ENCODE peak calls at places on chromosomes 12 and 14, in ten cellular contexts. Y, Q, V, N, Z, J, S, M, G and P are unnamed samples.

GRCh38 chr14:59176764-59177163 is 11.7 kb upstream of the DAAM1 start:
- DNase-seq in M (no peak), Q (no peak), S (no peak), Z (no peak), N (peak), V (no peak), J (no peak), G (no peak), Y (no peak), P (no peak)

GRCh38 chr12:32609966-32610365 is 69.1 kb upstream of the DNM1L start:
- DNase-seq in Q (no peak), V (no peak), M (no peak), G (no peak), J (no peak), N (no peak), Z (no peak), Y (no peak), S (no peak), P (no peak)

GRCh38 chr14:20848316-20848954 is 42.8 kb upstream of the RNASE3 start:
- DNase-seq in Q (no peak), V (no peak), Z (peak), M (peak), N (peak), J (no peak), Y (no peak), S (peak), G (no peak), P (no peak)

GRCh38 chr12:96501139-96501741 is 11.9 kb downstream of the CFAP54 start:
- DNase-seq in Q (no peak), S (no peak), G (no peak), V (no peak), Y (peak), N (peak), J (no peak), Z (peak), M (peak), P (peak)

GRCh38 chr12:79561401-79562132 is 129.2 kb downstream of the PAWR start:
- DNase-seq in N (no peak), M (no peak), Q (no peak), G (no peak), Y (no peak), S (no peak), V (no peak), Z (no peak), J (no peak), P (no peak)

GRCh38 chr12:20520572-20520971 is 152.2 kb downstream of the PDE3A start:
- DNase-seq in N (no peak), S (no peak), Z (no peak), M (no peak), Y (no peak), G (no peak), V (no peak), Q (no peak), J (no peak), P (no peak)

GRCh38 chr14:77105118-77105517 is 7.1 kb downstream of the CIPC start:
- DNase-seq in Q (no peak), Y (no peak), Z (no peak), V (peak), N (no peak), M (no peak), G (no peak), S (no peak), J (no peak), P (peak)

GRCh38 chr12:102349079-102349478 is 131.3 kb downstream of the IGF1 start:
- DNase-seq in Q (no peak), J (no peak), M (no peak), G (no peak), V (no peak), Z (no peak), N (no peak), Y (no peak), S (no peak), P (peak)

GRCh38 chr12:51070004-51070403 is 13.4 kb downstream of the CSRNP2 start:
- DNase-seq in Q (no peak), N (no peak), V (no peak), Y (no peak), J (no peak), M (no peak), Z (peak), S (no peak), G (no peak), P (peak)

GRCh38 chr12:1877169-1877878 is 41.1 kb downstream of the CACNA2D4 start:
- DNase-seq in Y (no peak), M (no peak), Z (no peak), G (no peak), V (no peak), N (no peak), S (no peak), Q (no peak), J (no peak), P (no peak)

GRCh38 chr12:24756479-24757024 is 192.3 kb downstream of the BCAT1 start:
- DNase-seq in Q (no peak), S (no peak), J (no peak), M (no peak), Y (no peak), N (no peak), G (no peak), V (no peak), Z (peak), P (no peak)

GRCh38 chr14:25111061-25111601 is 61.2 kb upstream of the STXBP6 start:
- DNase-seq in Z (peak), Y (no peak), G (no peak), N (peak), J (no peak), Q (no peak), V (no peak), M (peak), S (no peak), P (no peak)

GRCh38 chr12:124720019-124720686 is 143.5 kb downstream of the SCARB1 start:
- DNase-seq in Z (peak), Q (no peak), N (peak), V (no peak), M (peak), G (no peak), S (no peak), J (no peak), Y (no peak), P (no peak)

GRCh38 chr12:132282950-132283771 is 46.2 kb downstream of the GALNT9 start:
- DNase-seq in V (no peak), N (no peak), J (no peak), G (no peak), Y (no peak), Q (no peak), M (peak), Z (no peak), S (no peak), P (no peak)

GRCh38 chr12:55642275-55643068 is 5.8 kb downstream of the OR10P1 start:
- DNase-seq in S (no peak), Y (peak), Q (no peak), G (no peak), V (no peak), M (no peak), Z (no peak), N (no peak), J (no peak), P (no peak)

GRCh38 chr12:76784600-76785051 is 20.7 kb downstream of the ZDHHC17 start:
- DNase-seq in M (no peak), S (no peak), J (no peak), V (no peak), Y (no peak), N (peak), G (no peak), Z (peak), Q (no peak), P (no peak)

GRCh38 chr12:79978692-79979091 is 43.8 kb upstream of the PPP1R12A start:
- DNase-seq in Z (no peak), Q (no peak), S (no peak), Y (no peak), G (no peak), V (no peak), M (no peak), J (no peak), N (no peak), P (no peak)

GRCh38 chr14:94175403-94176146 is 1.5 kb downstream of the PPP4R4 start:
- DNase-seq in M (no peak), Y (no peak), G (no peak), N (peak), S (no peak), V (no peak), Z (no peak), Q (no peak), J (no peak), P (no peak)

GRCh38 chr12:124786065-124786964 is 77.3 kb downstream of the SCARB1 start:
- DNase-seq in M (no peak), V (peak), J (peak), Q (peak), Z (peak), S (no peak), G (peak), Y (no peak), N (no peak), P (peak)

GRCh38 chr12:46494424-46494823 is 121.9 kb upstream of the SLC38A2 start:
- DNase-seq in S (no peak), V (no peak), M (no peak), Y (no peak), Q (no peak), Z (peak), J (peak), N (peak), G (no peak), P (no peak)

GRCh38 chr12:120677765-120678473 is 9.0 kb upstream of the MLEC start:
- DNase-seq in M (no peak), Q (no peak), Z (no peak), N (peak), G (no peak), S (no peak), J (no peak), Y (no peak), V (no peak), P (peak)

GRCh38 chr12:92421701-92422100 is 276.1 kb upstream of the BTG1 start:
- DNase-seq in G (no peak), N (peak), M (no peak), S (no peak), V (no peak), Z (peak), J (no peak), Y (no peak), Q (no peak), P (no peak)

GRCh38 chr14:53338192-53338591 is 185.1 kb upstream of the DDHD1 start:
- DNase-seq in G (no peak), M (no peak), V (no peak), Z (peak), Y (no peak), Q (no peak), J (no peak), S (no peak), N (peak), P (no peak)

GRCh38 chr14:88166616-88167015 is 156.5 kb downstream of the KCNK10 start:
- DNase-seq in N (peak), J (no peak), S (no peak), Q (no peak), G (no peak), Y (no peak), Z (peak), V (no peak), M (no peak), P (no peak)

GRCh38 chr14:33676135-33676566 is 274.7 kb downstream of the EGLN3 start:
- DNase-seq in S (no peak), Q (no peak), N (peak), Y (no peak), G (no peak), Z (no peak), M (no peak), J (peak), V (peak), P (peak)

GRCh38 chr14:80584638-80585505 is 356.7 kb downstream of the CEP128 start:
- DNase-seq in G (no peak), N (no peak), Y (no peak), S (peak), V (no peak), M (no peak), Q (no peak), Z (peak), J (no peak), P (no peak)

GRCh38 chr12:58967551-58967950 is 47.2 kb upstream of the LRIG3 start:
- DNase-seq in J (no peak), Y (no peak), S (no peak), N (peak), G (no peak), M (no peak), V (no peak), Z (peak), Q (no peak), P (no peak)

GRCh38 chr14:100203962-100204834 is 34.7 kb upstream of the YY1 start:
- DNase-seq in Y (no peak), G (no peak), Z (peak), S (no peak), J (no peak), V (no peak), N (peak), M (no peak), Q (peak), P (no peak)

GRCh38 chr12:132171293-132171967 is 27.2 kb downstream of the NOC4L start:
- DNase-seq in Z (no peak), J (no peak), S (no peak), V (no peak), Q (no peak), Y (no peak), G (no peak), M (no peak), N (no peak), P (no peak)

GRCh38 chr14:77186911-77187648 is 5.5 kb downstream of the TMEM63C start:
- DNase-seq in J (peak), S (no peak), G (no peak), Q (peak), Z (peak), Y (no peak), V (no peak), N (peak), M (peak), P (no peak)

GRCh38 chr14:37668646-37669045 is 73.2 kb downstream of the TTC6 start:
- DNase-seq in S (no peak), V (no peak), Y (no peak), J (no peak), M (no peak), N (peak), Q (no peak), G (no peak), Z (peak), P (no peak)

DNA sequence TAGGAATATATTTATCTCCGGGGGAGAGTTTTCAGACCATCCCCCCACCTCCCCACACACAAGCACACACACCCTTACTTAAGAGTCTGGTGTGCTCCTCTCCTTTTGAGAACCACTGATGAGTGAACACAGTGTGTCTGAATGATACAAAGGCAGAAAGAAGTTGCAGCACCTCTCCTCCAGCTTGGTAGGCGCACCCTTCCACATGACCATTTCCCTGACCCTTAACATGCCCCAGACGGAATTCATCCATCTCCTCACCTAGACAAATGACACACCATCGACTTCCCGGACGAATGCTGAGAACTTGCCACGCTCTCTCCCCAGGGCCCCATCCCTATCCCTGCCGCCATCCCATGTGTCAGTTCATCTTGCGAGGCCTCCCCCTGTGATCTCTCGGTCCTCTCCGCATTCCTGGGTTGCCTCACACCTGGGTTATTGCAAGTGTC is 3.9 kb downstream of the TNFRSF1A start:
- DNase-seq in N (peak), Q (no peak), J (no peak), Y (peak), Z (no peak), V (no peak), G (no peak), M (no peak), S (no peak), P (no peak)
- H3K27ac ChIP-seq in N (peak), Q (peak), J (no peak), Y (peak), Z (peak), V (peak), G (peak), M (peak), S (peak), P (peak)

DNA sequence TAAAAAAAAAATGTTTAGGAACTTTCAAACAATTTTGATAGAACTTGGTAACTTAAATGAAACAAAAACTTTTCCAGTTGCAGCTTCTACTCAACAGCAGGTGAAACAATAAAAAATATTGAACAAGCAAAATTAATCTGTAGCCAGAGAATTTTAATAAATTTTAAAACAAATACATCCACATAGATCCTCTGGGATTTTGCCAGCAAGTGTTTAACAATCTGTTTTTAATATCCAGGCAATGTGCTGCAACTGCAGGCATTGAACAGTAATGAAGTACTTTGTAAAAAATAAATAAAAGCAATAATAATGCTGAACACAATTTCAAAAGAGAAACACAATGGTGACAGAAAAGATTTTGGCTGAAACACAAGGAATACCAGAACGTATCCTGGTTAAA is 263.8 kb upstream of the FAR2 start:
- DNase-seq in N (no peak), J (no peak), Z (no peak), Y (no peak), M (no peak), G (no peak), V (no peak), S (no peak), Q (no peak), P (no peak)
- H3K27ac ChIP-seq in N (no peak), J (no peak), Z (no peak), Y (no peak), M (no peak), G (no peak), V (no peak), S (no peak), Q (no peak), P (no peak)

GRCh38 chr14:69675246-69675583 is 63.8 kb downstream of the SUSD6 start:
- DNase-seq in S (no peak), M (no peak), Z (no peak), Q (no peak), Y (no peak), V (no peak), N (peak), G (no peak), J (no peak), P (no peak)
- H3K27ac ChIP-seq in S (no peak), M (no peak), Z (no peak), Q (peak), Y (no peak), V (no peak), N (no peak), G (peak), J (no peak), P (peak)

GRCh38 chr12:65934480-65935115 is 110.3 kb downstream of the HMGA2 start:
- DNase-seq in Z (no peak), N (no peak), J (no peak), Y (no peak), G (no peak), Q (no peak), V (no peak), S (no peak), M (no peak), P (no peak)

GRCh38 chr12:65937181-65937641 is 112.9 kb downstream of the HMGA2 start:
- DNase-seq in Y (no peak), G (no peak), M (no peak), V (no peak), N (peak), S (no peak), Q (no peak), Z (peak), J (no peak), P (no peak)

GRCh38 chr12:65935906-65936528 is 111.7 kb downstream of the HMGA2 start:
- DNase-seq in G (no peak), S (no peak), Z (no peak), Y (no peak), Q (no peak), M (no peak), V (no peak), J (no peak), N (no peak), P (no peak)

GRCh38 chr12:65937806-65938205 is 113.5 kb downstream of the HMGA2 start:
- DNase-seq in N (no peak), Y (no peak), Z (no peak), V (no peak), S (no peak), J (no peak), M (no peak), Q (no peak), G (no peak), P (no peak)

GRCh38 chr12:65936529-65936911 is 112.2 kb downstream of the HMGA2 start:
- DNase-seq in Q (no peak), S (no peak), Y (no peak), V (no peak), G (no peak), M (no peak), J (no peak), Z (no peak), N (no peak), P (no peak)
- H3K27ac ChIP-seq in Q (no peak), S (peak), Y (no peak), V (no peak), G (no peak), M (no peak), J (no peak), Z (no peak), N (peak), P (no peak)

GRCh38 chr14:23444314-23444713 is 8.9 kb upstream of the MYH7 start:
- DNase-seq in M (no peak), Y (no peak), S (no peak), Z (no peak), N (no peak), G (no peak), V (no peak), Q (no peak), J (no peak), P (no peak)

GRCh38 chr14:23445773-23446172 is 10.3 kb upstream of the MYH7 start:
- DNase-seq in M (no peak), Q (no peak), J (no peak), G (no peak), V (no peak), Z (no peak), Y (no peak), N (no peak), S (no peak), P (no peak)

GRCh38 chr14:23443881-23444280 is 8.4 kb upstream of the MYH7 start:
- DNase-seq in Q (no peak), S (no peak), Y (no peak), J (no peak), V (no peak), N (no peak), Z (no peak), M (no peak), G (no peak), P (no peak)

GRCh38 chr14:23447634-23448353 is 12.3 kb upstream of the MYH7 start:
- DNase-seq in N (no peak), Q (peak), G (no peak), S (no peak), M (no peak), Z (no peak), Y (no peak), J (no peak), V (no peak), P (no peak)

DNA sequence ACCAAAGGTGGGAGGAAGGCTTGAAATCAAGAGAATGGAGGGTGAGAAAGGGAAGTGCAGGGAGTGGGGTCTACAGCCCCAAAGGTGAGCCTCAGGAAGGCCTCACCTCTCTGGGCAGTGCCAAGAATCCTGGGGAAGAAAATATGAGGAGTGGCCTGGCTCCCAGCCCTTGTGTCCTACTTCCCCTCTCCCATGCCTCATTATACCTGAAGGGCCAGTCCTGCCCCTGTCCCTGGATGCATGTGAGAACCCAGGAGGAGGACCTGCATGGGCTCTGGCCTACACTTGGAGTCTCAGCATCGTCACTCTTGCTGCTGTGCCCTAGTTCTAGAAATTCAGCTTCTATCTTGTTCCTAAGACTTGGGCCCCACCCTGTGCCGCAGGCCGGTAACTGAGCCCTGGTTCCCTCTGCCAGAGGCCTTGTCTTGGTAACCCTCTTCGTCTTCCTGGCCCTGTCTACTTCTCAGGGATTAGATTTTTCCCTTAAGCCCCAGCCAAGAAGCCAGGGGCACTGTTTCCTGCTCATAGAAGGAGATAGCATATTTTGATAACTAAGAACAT is 10.9 kb upstream of the MYH7 start:
- DNase-seq in J (no peak), Z (no peak), Q (no peak), S (no peak), G (peak), Y (no peak), M (no peak), N (no peak), V (no peak), P (peak)
- H3K27ac ChIP-seq in J (no peak), Z (no peak), Q (no peak), S (no peak), G (no peak), Y (no peak), M (no peak), N (no peak), V (no peak), P (peak)

GRCh38 chr14:75013290-75013689 is 10.6 kb downstream of the EIF2B2 start:
- DNase-seq in M (no peak), J (no peak), N (no peak), Y (no peak), Q (no peak), Z (no peak), V (no peak), G (no peak), S (no peak), P (no peak)
- H3K27ac ChIP-seq in M (no peak), J (no peak), N (no peak), Y (no peak), Q (no peak), Z (no peak), V (no peak), G (peak), S (no peak), P (no peak)